ENCODE peak calls at places on chromosomes 13 and 19, in nine cellular contexts. I is psoas muscle; O is astrocyte of the cerebellum; D is CD8-positive, alpha-beta memory T cell; C is suprapubic skin; Z is neural progenitor cell; S is coronary artery; X is left ventricle myocardium inferior; R is endothelial cell of umbilical vein. F is an unnamed sample.

GRCh38 chr19:18408053-18408476 is 10.6 kb upstream of the LRRC25 start:
- DNase-seq in I (peak; percentile 66), O (no peak), D (no peak), C (no peak), Z (peak; percentile 47), S (no peak), X (no peak), R (no peak), F (no peak)

GRCh38 chr13:55649485-55649884 is 1491.2 kb upstream of the PRR20A start:
- DNase-seq in I (no peak), O (no peak), D (no peak), C (no peak), Z (no peak), S (no peak), X (no peak), R (no peak), F (no peak)

GRCh38 chr19:50705422-50706019 is 14.1 kb downstream of the SHANK1 start:
- DNase-seq in I (no peak), O (no peak), D (peak; percentile 52), C (no peak), Z (peak; percentile 75), S (no peak), X (no peak), R (peak; percentile 62), F (no peak)

GRCh38 chr19:32181356-32181920 is 164.0 kb upstream of the ZNF507 start:
- DNase-seq in I (no peak), O (no peak), D (no peak), C (no peak), Z (peak; percentile 43), S (peak; percentile 19), X (no peak), R (no peak), F (no peak)

GRCh38 chr13:33228645-33229445 is 56.7 kb downstream of the STARD13 start:
- DNase-seq in I (no peak), O (peak; percentile 63), D (peak; percentile 37), C (no peak), Z (peak; percentile 51), S (no peak), X (no peak), R (peak; percentile 71), F (no peak)

GRCh38 chr13:112868308-112868707 is 100.7 kb upstream of the MCF2L start:
- DNase-seq in I (no peak), O (no peak), D (no peak), C (peak; percentile 17), Z (no peak), S (peak; percentile 52), X (no peak), R (no peak), F (no peak)

GRCh38 chr13:38577048-38577447 is 109.8 kb upstream of the FREM2 start:
- DNase-seq in I (no peak), O (no peak), D (no peak), C (no peak), Z (peak; percentile 32), S (no peak), X (no peak), R (no peak), F (no peak)

GRCh38 chr13:50141660-50142010 is 126.4 kb downstream of the KCNRG start:
- DNase-seq in I (no peak), O (no peak), D (no peak), C (no peak), Z (no peak), S (no peak), X (no peak), R (no peak), F (no peak)

GRCh38 chr13:55815458-55816033 is 1325.2 kb upstream of the PRR20A start:
- DNase-seq in I (no peak), O (no peak), D (no peak), C (no peak), Z (no peak), S (no peak), X (no peak), R (no peak), F (no peak)

GRCh38 chr13:107867701-107868661 is 347.4 kb downstream of the LIG4 start:
- DNase-seq in I (no peak), O (no peak), D (no peak), C (no peak), Z (peak; percentile 83), S (no peak), X (no peak), R (peak; percentile 64), F (no peak)

GRCh38 chr19:10895363-10895762 is 24.0 kb downstream of the CARM1 start:
- DNase-seq in I (no peak), O (no peak), D (no peak), C (no peak), Z (no peak), S (no peak), X (no peak), R (no peak), F (no peak)

DNA sequence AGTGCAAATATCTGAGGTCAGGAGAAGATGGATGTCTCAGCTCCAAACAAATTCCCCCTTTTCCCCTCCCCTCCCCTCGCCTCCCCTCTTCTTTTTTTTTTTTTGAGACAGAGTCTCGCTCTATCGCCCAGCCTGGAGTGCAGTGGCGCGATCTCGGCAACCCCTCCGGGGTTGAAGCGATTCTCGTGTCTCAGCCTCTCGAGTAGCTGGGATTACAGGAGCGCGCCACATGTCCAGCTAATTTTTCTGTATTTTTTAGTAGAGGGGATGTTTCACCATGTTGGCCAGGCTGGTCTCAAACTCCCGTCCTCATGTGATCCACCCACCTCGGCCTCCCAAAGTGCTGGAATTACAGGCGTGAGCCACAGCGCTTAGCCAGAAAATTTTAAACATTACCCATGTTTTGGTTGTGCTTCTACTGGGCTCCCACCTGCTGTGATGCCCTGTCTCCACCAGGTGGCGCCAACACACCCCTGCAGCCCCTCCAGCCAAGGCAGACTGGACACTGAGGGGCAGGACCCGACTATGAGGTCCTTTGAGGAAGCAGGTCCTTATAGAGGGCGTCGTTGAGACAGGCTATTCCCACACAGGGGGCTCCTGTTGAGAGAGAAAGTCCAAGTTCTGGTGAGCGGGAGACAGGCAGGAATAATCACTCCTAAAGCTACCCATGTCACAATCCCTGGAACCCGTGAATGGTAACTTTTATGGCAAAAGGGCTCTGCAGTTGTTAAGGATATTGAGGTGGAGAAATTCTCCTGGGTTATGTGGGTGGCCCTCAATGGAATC is 6.3 kb downstream of the ERICH4 start:
- DNase-seq in I (peak; percentile 84), O (peak; percentile 34), D (peak; percentile 69), C (peak; percentile 82), Z (peak; percentile 86), S (no peak), X (peak; percentile 70), R (peak; percentile 84), F (no peak)
- H3K4me3 ChIP-seq in I (peak overlapping the region; percentile 52), O (no peak overlapping the region), D (peak overlapping the region; percentile 39), C (peak overlapping the region; percentile 29), Z (peak overlapping the region; percentile 35), S (peak overlapping the region; percentile 57), X (peak overlapping the region; percentile 51), R (no peak overlapping the region), F (peak overlapping the region; percentile 43)

GRCh38 chr19:952680-953500 is 27.1 kb downstream of the ARID3A start:
- DNase-seq in I (no peak), O (no peak), D (no peak), C (no peak), Z (no peak), S (no peak), X (no peak), R (no peak), F (no peak)
- H3K4me3 ChIP-seq in I (no peak overlapping the region), O (no peak overlapping the region), D (peak overlapping the region; percentile 26), C (peak overlapping the region; percentile 20), Z (no peak overlapping the region), S (no peak overlapping the region), X (no peak overlapping the region), R (no peak overlapping the region), F (no peak overlapping the region)

GRCh38 chr13:77918391-77919261 is at the start of gene EDNRB:
- DNase-seq in I (peak; percentile 71), O (peak; percentile 23), D (no peak), C (peak; percentile 79), Z (peak; percentile 58), S (no peak), X (peak; percentile 59), R (peak; percentile 66), F (no peak)
- H3K4me3 ChIP-seq in I (peak within 1 kb of the TSS; percentile 69), O (peak within 1 kb of the TSS; percentile 56), D (no peak within 1 kb of the TSS), C (peak within 1 kb of the TSS; percentile 60), Z (peak within 1 kb of the TSS; percentile 65), S (peak within 1 kb of the TSS; percentile 77), X (peak within 1 kb of the TSS; percentile 75), R (peak within 1 kb of the TSS; percentile 67), F (no peak within 1 kb of the TSS)

GRCh38 chr19:2385053-2385721 is 25.1 kb downstream of the TMPRSS9 start:
- DNase-seq in I (peak; percentile 70), O (no peak), D (no peak), C (no peak), Z (peak; percentile 79), S (no peak), X (no peak), R (peak; percentile 18), F (peak; percentile 21)
- H3K4me3 ChIP-seq in I (peak overlapping the region; percentile 18), O (no peak overlapping the region), D (no peak overlapping the region), C (peak overlapping the region; percentile 23), Z (no peak overlapping the region), S (no peak overlapping the region), X (no peak overlapping the region), R (no peak overlapping the region), F (peak overlapping the region; percentile 41)

GRCh38 chr19:55451163-55451521 is 8.0 kb upstream of the SHISA7 start:
- DNase-seq in I (no peak), O (no peak), D (no peak), C (no peak), Z (peak; percentile 54), S (no peak), X (no peak), R (no peak), F (no peak)
- H3K4me3 ChIP-seq in I (no peak overlapping the region), O (no peak overlapping the region), D (no peak overlapping the region), C (peak overlapping the region; percentile 44), Z (peak overlapping the region; percentile 53), S (peak overlapping the region; percentile 53), X (peak overlapping the region; percentile 37), R (no peak overlapping the region), F (no peak overlapping the region)